ENCODE peak calls at places on chromosomes 5 and 9, in six cellular contexts. L is kidney, H is choroid plexus epithelial cell, P is right lobe of liver, U is K562, Q is HCEC 1CT. O is an unnamed sample.

GRCh38 chr5:6489786-6490185 is 41.1 kb downstream of the UBE2QL1 start:
- DNase-seq in L (no peak), H (no peak), P (no peak), Q (no peak), U (no peak), O (no peak)

GRCh38 chr9:19948021-19948420 is 159.2 kb upstream of the SLC24A2 start:
- DNase-seq in U (no peak), H (no peak), Q (no peak), L (no peak), P (no peak), O (no peak)

GRCh38 chr5:108380531-108381021 is 1.3 kb downstream of the FBXL17 start:
- DNase-seq in L (peak), P (peak), H (peak), U (peak), Q (peak), O (peak)

GRCh38 chr5:150641006-150641570 is 628 bp downstream of the SYNPO start:
- DNase-seq in Q (peak), P (peak), L (peak), U (no peak), H (peak), O (no peak)

GRCh38 chr5:14178671-14179211 is 35.6 kb downstream of the TRIO start:
- DNase-seq in L (no peak), P (no peak), H (peak), U (no peak), Q (peak), O (no peak)

GRCh38 chr9:120854596-120855327 is 12.0 kb upstream of the PSMD5 start:
- DNase-seq in Q (no peak), P (no peak), U (no peak), L (no peak), H (no peak), O (no peak)

GRCh38 chr9:137194909-137195308 is 5.6 kb downstream of the TPRN start:
- DNase-seq in U (no peak), L (no peak), P (no peak), Q (no peak), H (no peak), O (no peak)

GRCh38 chr5:142082182-142082781 is 26.3 kb upstream of the NDFIP1 start:
- DNase-seq in Q (no peak), L (no peak), H (no peak), P (no peak), U (no peak), O (no peak)

GRCh38 chr5:17314907-17315471 is 97.6 kb downstream of the BASP1 start:
- DNase-seq in Q (peak), H (peak), P (no peak), U (no peak), L (no peak), O (no peak)

GRCh38 chr5:96492654-96493053 is 59.6 kb upstream of the PCSK1 start:
- DNase-seq in Q (no peak), L (no peak), P (no peak), U (no peak), H (peak), O (no peak)

GRCh38 chr5:38338455-38338854 is 80.1 kb downstream of the EGFLAM start:
- DNase-seq in P (no peak), U (no peak), H (no peak), Q (no peak), L (no peak), O (no peak)

GRCh38 chr9:806285-807156 is 35.0 kb upstream of the DMRT1 start:
- DNase-seq in U (peak), L (no peak), H (peak), Q (peak), P (no peak), O (no peak)

GRCh38 chr9:70093944-70094343 is 50.3 kb downstream of the MAMDC2 start:
- DNase-seq in U (no peak), H (peak), L (no peak), P (no peak), Q (no peak), O (no peak)

GRCh38 chr5:56506586-56506985 is 273.5 kb upstream of the ANKRD55 start:
- DNase-seq in H (peak), L (no peak), Q (no peak), P (no peak), U (no peak), O (no peak)

GRCh38 chr5:139137703-139138102 is 60.5 kb downstream of the SIL1 start:
- DNase-seq in P (no peak), Q (peak), L (no peak), H (peak), U (peak), O (no peak)

GRCh38 chr9:122158202-122158601 is 1.4 kb downstream of the NDUFA8 start:
- DNase-seq in P (no peak), U (peak), Q (peak), L (no peak), H (peak), O (no peak)

GRCh38 chr9:7336356-7337075 is 463.1 kb downstream of the DMAC1 start:
- DNase-seq in P (no peak), U (no peak), L (no peak), Q (peak), H (peak), O (no peak)

GRCh38 chr5:39427225-39427624 is 2.4 kb upstream of the DAB2 start:
- DNase-seq in H (peak), Q (peak), P (no peak), L (no peak), U (no peak), O (no peak)

GRCh38 chr9:114779352-114779845 is 26.4 kb downstream of the TNFSF15 start:
- DNase-seq in U (no peak), P (peak), Q (no peak), H (no peak), L (peak), O (peak)